ENCODE peak calls at places on chromosomes 1 and 21, in nine cellular contexts. F is endodermal cell; B is GM03348; Y is activated CD4-positive, alpha-beta T cell treated with anti-CD3 and anti-CD28 coated beads, Interleukin-2, amount 50 U/mL, for 1 hour; O is DMS 273 treated with DMSO at 0.1 percent for 48 hours; S is nucleus accumbens; W is RWPE1; K is amniotic stem cell; A is stimulated activated naive CD8-positive, alpha-beta T cell treated with anti-CD3 and anti-CD28 coated beads, Interleukin-15, amount 100 ng/mL, for 72 hours. Z is an unnamed sample.
A peak's percentile ranks its signal among the peaks of the same experiment; 100 is the strongest.

GRCh38 chr21:46607605-46608004 is 2.7 kb upstream of the S100B start:
- DNase-seq in A (no peak), K (no peak), F (no peak), S (no peak), O (no peak), Y (no peak), B (no peak), W (no peak), Z (no peak)

GRCh38 chr1:234968470-234968869 is 160.2 kb downstream of the TOMM20 start:
- DNase-seq in B (no peak), A (no peak), O (no peak), K (no peak), Y (no peak), S (no peak), F (no peak), W (no peak), Z (no peak)

GRCh38 chr1:154157520-154158306 is 2.8 kb upstream of the NUP210L start:
- DNase-seq in S (no peak), F (no peak), A (peak; percentile 79), K (no peak), B (no peak), O (no peak), W (no peak), Y (peak; percentile 58), Z (no peak)

GRCh38 chr21:41831453-41831831 is 47.7 kb downstream of the PRDM15 start:
- DNase-seq in B (no peak), O (no peak), Y (no peak), A (no peak), K (no peak), W (no peak), F (no peak), S (no peak), Z (no peak)

GRCh38 chr1:180953791-180954721 is 41.4 kb downstream of the KIAA1614 start:
- DNase-seq in O (peak; percentile 30), K (no peak), S (peak; percentile 71), A (peak; percentile 47), Y (peak; percentile 63), W (peak; percentile 21), F (no peak), B (peak; percentile 94), Z (peak; percentile 80)

GRCh38 chr1:43539726-43540434 is 9.2 kb downstream of the PTPRF start:
- DNase-seq in F (no peak), B (no peak), O (no peak), W (no peak), K (no peak), S (no peak), A (no peak), Y (no peak), Z (peak; percentile 33)

GRCh38 chr1:16956775-16957174 is 23.6 kb downstream of the MFAP2 start:
- DNase-seq in B (no peak), O (no peak), S (no peak), Y (no peak), W (no peak), F (peak; percentile 35), K (no peak), A (no peak), Z (no peak)

GRCh38 chr21:33622253-33622652 is 19.3 kb downstream of the CRYZL1 start:
- DNase-seq in F (no peak), B (no peak), A (no peak), S (no peak), W (no peak), K (no peak), O (no peak), Y (no peak), Z (no peak)

GRCh38 chr1:12124693-12125421 is 41.9 kb upstream of the TNFRSF1B start:
- DNase-seq in A (peak; percentile 77), S (peak; percentile 28), Y (peak; percentile 82), B (peak; percentile 84), K (peak; percentile 52), W (peak; percentile 42), F (peak; percentile 92), O (peak; percentile 18), Z (peak; percentile 62)

GRCh38 chr21:44455524-44456206 is 355 bp downstream of the LRRC3 start:
- DNase-seq in A (no peak), W (peak; percentile 45), K (no peak), S (no peak), B (peak; percentile 66), F (peak; percentile 78), Y (peak; percentile 23), O (no peak), Z (peak; percentile 55)

GRCh38 chr1:180098242-180098995 is 56.2 kb upstream of the QSOX1 start:
- DNase-seq in K (peak; percentile 52), S (no peak), F (peak; percentile 45), Y (no peak), A (no peak), W (peak; percentile 7), B (peak; percentile 46), O (no peak), Z (no peak)

Z was measured in pancreas.